ENCODE peak calls at places on chromosomes 1 and 21, in five cellular contexts. G, O, Y, P and D are unnamed samples. For H3K9me3, the result is how much of the 10 kb centered on the place peaks cover.

GRCh38 chr1:22383526-22384291 is 67.9 kb upstream of the ZBTB40 start:
- DNase-seq in G (no peak), O (no peak), Y (no peak), P (no peak), D (no peak)

GRCh38 chr1:104706631-104707147 is 957.0 kb downstream of the AMY1C start:
- DNase-seq in G (no peak), O (no peak), Y (no peak), P (no peak), D (no peak)

GRCh38 chr1:147245129-147245528 is 2.6 kb downstream of the CHD1L start:
- DNase-seq in G (no peak), O (no peak), Y (no peak), P (no peak), D (no peak)

GRCh38 chr1:60833173-60833572 is 249.2 kb upstream of the NFIA start:
- DNase-seq in G (no peak), O (no peak), Y (no peak), P (no peak), D (no peak)

GRCh38 chr1:228430243-228430642 is 13.6 kb upstream of the TRIM17 start:
- DNase-seq in G (no peak), O (no peak), Y (no peak), P (no peak), D (no peak)

GRCh38 chr1:157437301-157437700 is 115.0 kb downstream of the FCRL5 start:
- DNase-seq in G (no peak), O (no peak), Y (no peak), P (no peak), D (no peak)

GRCh38 chr1:54814571-54814970 is 13.4 kb upstream of the TTC22 start:
- DNase-seq in G (no peak), O (no peak), Y (no peak), P (no peak), D (no peak)

GRCh38 chr1:10640079-10640578 is 156.3 kb downstream of the CASZ1 start:
- DNase-seq in G (no peak), O (no peak), Y (no peak), P (no peak), D (no peak)

GRCh38 chr1:156452863-156453262 is 47.7 kb downstream of the MEF2D start:
- DNase-seq in G (no peak), O (no peak), Y (no peak), P (no peak), D (no peak)

GRCh38 chr1:160567858-160568682 is 11.2 kb downstream of the CD84 start:
- DNase-seq in G (no peak), O (peak), Y (no peak), P (no peak), D (no peak)

GRCh38 chr1:27057801-27058647 is 45.4 kb upstream of the TENT5B start:
- DNase-seq in G (no peak), O (no peak), Y (no peak), P (no peak), D (no peak)

GRCh38 chr1:7315946-7316345 is 455.1 kb upstream of the VAMP3 start:
- DNase-seq in G (no peak), O (no peak), Y (no peak), P (no peak), D (no peak)

GRCh38 chr1:226436855-226437491 is 29.1 kb upstream of the PARP1 start:
- DNase-seq in G (no peak), O (no peak), Y (no peak), P (no peak), D (no peak)

GRCh38 chr21:41142051-41142795 is 25.7 kb upstream of the BACE2 start:
- DNase-seq in G (peak), O (no peak), Y (no peak), P (no peak), D (no peak)

GRCh38 chr1:245888809-245889208 is 618.3 kb downstream of the SMYD3 start:
- DNase-seq in G (peak), O (no peak), Y (peak), P (peak), D (no peak)

GRCh38 chr1:163130250-163130856 is 61.2 kb downstream of the RGS4 start:
- DNase-seq in G (peak), O (no peak), Y (no peak), P (no peak), D (no peak)

GRCh38 chr1:91011726-91012125 is 10.1 kb downstream of the ZNF644 start:
- DNase-seq in G (peak), O (no peak), Y (no peak), P (no peak), D (no peak)

GRCh38 chr1:89836252-89836996 is 15.6 kb downstream of the LRRC8D start:
- DNase-seq in G (no peak), O (no peak), Y (no peak), P (no peak), D (no peak)

GRCh38 chr1:246681822-246682221 is 42.4 kb upstream of the SCCPDH start:
- DNase-seq in G (no peak), O (no peak), Y (no peak), P (no peak), D (peak)

GRCh38 chr1:242062271-242062670 is 63.4 kb upstream of the MAP1LC3C start:
- DNase-seq in G (no peak), O (no peak), Y (no peak), P (no peak), D (no peak)

GRCh38 chr1:242055921-242056320 is 57.0 kb upstream of the MAP1LC3C start:
- DNase-seq in G (no peak), O (no peak), Y (no peak), P (no peak), D (no peak)

GRCh38 chr1:242057745-242058115 is 58.8 kb upstream of the MAP1LC3C start:
- DNase-seq in G (no peak), O (no peak), Y (no peak), P (no peak), D (no peak)

GRCh38 chr1:242056988-242057744 is 58.3 kb upstream of the MAP1LC3C start:
- DNase-seq in G (no peak), O (no peak), Y (no peak), P (no peak), D (no peak)

GRCh38 chr1:242059976-242060375 is 61.1 kb upstream of the MAP1LC3C start:
- DNase-seq in G (no peak), O (no peak), Y (no peak), P (no peak), D (no peak)
- H3K9me3 ChIP-seq in G (under half), O (under half), Y (under half), P (under half), D (under half)

GRCh38 chr1:2909797-2910196 is 108.3 kb upstream of the TTC34 start:
- DNase-seq in G (no peak), O (no peak), Y (no peak), P (no peak), D (no peak)
- H3K9me3 ChIP-seq in G (half or more), O (under half), Y (under half), P (under half), D (under half)

DNA sequence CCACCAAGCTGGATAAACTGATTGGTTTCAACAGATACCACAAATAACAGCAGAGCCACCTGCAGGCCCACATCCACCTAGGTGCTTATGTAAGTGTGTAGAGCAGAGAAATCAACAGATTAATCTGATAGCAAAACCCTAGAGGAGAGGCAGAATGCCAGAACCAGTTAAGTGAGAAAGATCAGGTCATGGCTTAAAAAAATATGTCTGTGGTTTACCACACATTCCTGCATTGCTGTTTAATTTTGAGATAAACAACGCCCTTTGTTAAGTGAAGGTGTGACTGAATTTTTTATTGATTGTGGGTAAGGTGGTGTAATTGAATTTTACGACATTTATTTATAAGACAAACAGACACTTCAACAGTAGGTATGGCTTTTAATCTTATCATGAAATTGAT is 21.2 kb downstream of the CRNN start:
- DNase-seq in G (no peak), O (no peak), Y (no peak), P (no peak), D (no peak)
- H3K9me3 ChIP-seq in G (under half), O (under half), Y (under half), P (under half), D (under half)

GRCh38 chr21:44406953-44407352 is 48.4 kb upstream of the LRRC3 start:
- DNase-seq in G (no peak), O (no peak), Y (no peak), P (no peak), D (no peak)

GRCh38 chr21:44407493-44407892 is 47.8 kb upstream of the LRRC3 start:
- DNase-seq in G (no peak), O (no peak), Y (no peak), P (no peak), D (no peak)

GRCh38 chr21:44405948-44406872 is 49.1 kb upstream of the LRRC3 start:
- DNase-seq in G (no peak), O (no peak), Y (no peak), P (no peak), D (no peak)

GRCh38 chr21:44405091-44405947 is 50.0 kb upstream of the LRRC3 start:
- DNase-seq in G (no peak), O (no peak), Y (no peak), P (no peak), D (no peak)

DNA sequence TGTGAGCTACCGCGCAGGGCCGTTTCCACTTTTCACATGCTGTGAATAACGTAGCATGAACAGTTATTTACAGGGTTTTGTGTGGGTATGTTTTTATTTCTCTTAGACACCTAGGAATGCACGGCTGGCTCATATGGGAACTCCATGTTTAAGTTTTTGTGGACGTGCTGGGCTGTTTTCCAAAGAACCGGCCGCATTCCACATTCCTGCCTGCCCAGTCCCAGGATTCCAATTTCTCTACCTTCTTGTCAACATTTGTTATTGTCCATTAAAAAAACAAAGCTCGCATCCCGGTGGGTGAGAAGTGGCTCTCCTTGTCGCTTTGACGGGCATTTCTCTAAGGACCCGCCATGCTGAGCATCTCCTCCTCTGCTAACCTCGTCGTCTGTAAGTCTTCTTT is 47.1 kb upstream of the LRRC3 start:
- DNase-seq in G (no peak), O (no peak), Y (no peak), P (no peak), D (no peak)
- H3K9me3 ChIP-seq in G (under half), O (under half), Y (under half), P (under half), D (under half)

DNA sequence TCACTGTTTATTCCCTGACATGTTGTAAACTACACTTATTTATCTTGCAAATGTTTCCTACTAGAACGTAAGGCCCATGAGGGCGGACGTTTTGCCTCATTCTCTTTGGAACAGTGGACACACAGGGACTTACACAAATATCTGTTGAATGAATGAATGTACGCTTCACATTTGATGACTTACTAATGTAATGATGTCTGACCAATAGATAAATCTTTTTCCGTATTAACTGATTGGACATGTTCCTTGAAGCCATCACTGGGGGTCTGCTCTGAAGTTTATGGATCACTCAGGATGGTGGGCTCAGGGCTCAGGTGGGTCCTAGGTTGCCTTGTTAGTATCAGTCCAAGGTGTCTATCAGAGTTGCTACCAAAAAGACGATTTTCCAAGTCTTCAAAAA is 763.2 kb upstream of the TPTE start:
- DNase-seq in G (no peak), O (no peak), Y (no peak), P (no peak), D (no peak)
- H3K9me3 ChIP-seq in G (under half), O (under half), Y (under half), P (under half), D (under half)